ENCODE peak calls at places on chromosomes 11 and 22, in eight cellular contexts. One of them, this sample, is unnamed.

GRCh38 chr22:42844756-42845155 is 12.3 kb downstream of the ARFGAP3 start:
- DNase-seq in NCI-H1092 treated with DMSO at 0.1 percent for 48 hours: no peak
- DNase-seq in HCEC 1CT: peak
- DNase-seq in activated T-helper 1 cell treated with anti-CD3 and anti-CD28 coated beads, Interleukin-2, amount 50 U/mL, for 16 hours: no peak
- DNase-seq in GM12865: no peak
- DNase-seq in activated B cell treated with CpG ODN at 0.5 μM for 24 hours: no peak
- DNase-seq in NCI-H774: no peak
- DNase-seq in fibroblast of lung: peak
- DNase-seq in this sample: no peak

GRCh38 chr11:115848080-115848479 is 343.9 kb upstream of the CADM1 start:
- DNase-seq in NCI-H1092 treated with DMSO at 0.1 percent for 48 hours: no peak
- DNase-seq in HCEC 1CT: no peak
- DNase-seq in activated T-helper 1 cell treated with anti-CD3 and anti-CD28 coated beads, Interleukin-2, amount 50 U/mL, for 16 hours: no peak
- DNase-seq in GM12865: no peak
- DNase-seq in activated B cell treated with CpG ODN at 0.5 μM for 24 hours: no peak
- DNase-seq in NCI-H774: no peak
- DNase-seq in fibroblast of lung: no peak
- DNase-seq in this sample: no peak

GRCh38 chr11:64141081-64141783 is 24.7 kb downstream of the MACROD1 start:
- DNase-seq in NCI-H1092 treated with DMSO at 0.1 percent for 48 hours: peak
- DNase-seq in HCEC 1CT: no peak
- DNase-seq in activated T-helper 1 cell treated with anti-CD3 and anti-CD28 coated beads, Interleukin-2, amount 50 U/mL, for 16 hours: no peak
- DNase-seq in GM12865: no peak
- DNase-seq in activated B cell treated with CpG ODN at 0.5 μM for 24 hours: no peak
- DNase-seq in NCI-H774: no peak
- DNase-seq in fibroblast of lung: no peak
- DNase-seq in this sample: no peak

GRCh38 chr11:77747381-77747969 is 73.0 kb downstream of the RSF1 start:
- DNase-seq in NCI-H1092 treated with DMSO at 0.1 percent for 48 hours: no peak
- DNase-seq in HCEC 1CT: no peak
- DNase-seq in activated T-helper 1 cell treated with anti-CD3 and anti-CD28 coated beads, Interleukin-2, amount 50 U/mL, for 16 hours: no peak
- DNase-seq in GM12865: no peak
- DNase-seq in activated B cell treated with CpG ODN at 0.5 μM for 24 hours: no peak
- DNase-seq in NCI-H774: no peak
- DNase-seq in fibroblast of lung: peak
- DNase-seq in this sample: no peak

GRCh38 chr22:17807086-17807485 is 32.8 kb upstream of the BID start:
- DNase-seq in NCI-H1092 treated with DMSO at 0.1 percent for 48 hours: no peak
- DNase-seq in HCEC 1CT: no peak
- DNase-seq in activated T-helper 1 cell treated with anti-CD3 and anti-CD28 coated beads, Interleukin-2, amount 50 U/mL, for 16 hours: no peak
- DNase-seq in GM12865: no peak
- DNase-seq in activated B cell treated with CpG ODN at 0.5 μM for 24 hours: no peak
- DNase-seq in NCI-H774: no peak
- DNase-seq in fibroblast of lung: no peak
- DNase-seq in this sample: no peak

GRCh38 chr22:19880786-19881569 is 26.3 kb upstream of the GNB1L start:
- DNase-seq in NCI-H1092 treated with DMSO at 0.1 percent for 48 hours: no peak
- DNase-seq in HCEC 1CT: peak
- DNase-seq in activated T-helper 1 cell treated with anti-CD3 and anti-CD28 coated beads, Interleukin-2, amount 50 U/mL, for 16 hours: peak
- DNase-seq in GM12865: no peak
- DNase-seq in activated B cell treated with CpG ODN at 0.5 μM for 24 hours: no peak
- DNase-seq in NCI-H774: no peak
- DNase-seq in fibroblast of lung: peak
- DNase-seq in this sample: no peak

GRCh38 chr11:41522899-41523672 is 63.6 kb upstream of the LRRC4C start:
- DNase-seq in NCI-H1092 treated with DMSO at 0.1 percent for 48 hours: no peak
- DNase-seq in HCEC 1CT: no peak
- DNase-seq in activated T-helper 1 cell treated with anti-CD3 and anti-CD28 coated beads, Interleukin-2, amount 50 U/mL, for 16 hours: no peak
- DNase-seq in GM12865: no peak
- DNase-seq in activated B cell treated with CpG ODN at 0.5 μM for 24 hours: no peak
- DNase-seq in NCI-H774: no peak
- DNase-seq in fibroblast of lung: no peak
- DNase-seq in this sample: no peak

GRCh38 chr22:48357961-48358360 is 1469.7 kb downstream of the BRD1 start:
- DNase-seq in NCI-H1092 treated with DMSO at 0.1 percent for 48 hours: no peak
- DNase-seq in HCEC 1CT: no peak
- DNase-seq in activated T-helper 1 cell treated with anti-CD3 and anti-CD28 coated beads, Interleukin-2, amount 50 U/mL, for 16 hours: no peak
- DNase-seq in GM12865: no peak
- DNase-seq in activated B cell treated with CpG ODN at 0.5 μM for 24 hours: no peak
- DNase-seq in NCI-H774: no peak
- DNase-seq in fibroblast of lung: no peak
- DNase-seq in this sample: no peak

GRCh38 chr22:45526768-45527360 is 24.2 kb downstream of the FBLN1 start:
- DNase-seq in NCI-H1092 treated with DMSO at 0.1 percent for 48 hours: no peak
- DNase-seq in HCEC 1CT: no peak
- DNase-seq in activated T-helper 1 cell treated with anti-CD3 and anti-CD28 coated beads, Interleukin-2, amount 50 U/mL, for 16 hours: no peak
- DNase-seq in GM12865: no peak
- DNase-seq in activated B cell treated with CpG ODN at 0.5 μM for 24 hours: no peak
- DNase-seq in NCI-H774: no peak
- DNase-seq in fibroblast of lung: peak
- DNase-seq in this sample: no peak

GRCh38 chr11:85444479-85444878 is 182.7 kb downstream of the DLG2 start:
- DNase-seq in NCI-H1092 treated with DMSO at 0.1 percent for 48 hours: no peak
- DNase-seq in HCEC 1CT: no peak
- DNase-seq in activated T-helper 1 cell treated with anti-CD3 and anti-CD28 coated beads, Interleukin-2, amount 50 U/mL, for 16 hours: no peak
- DNase-seq in GM12865: no peak
- DNase-seq in activated B cell treated with CpG ODN at 0.5 μM for 24 hours: no peak
- DNase-seq in NCI-H774: no peak
- DNase-seq in fibroblast of lung: no peak
- DNase-seq in this sample: no peak

GRCh38 chr11:122229611-122230386 is 113.8 kb upstream of the BLID start:
- DNase-seq in NCI-H1092 treated with DMSO at 0.1 percent for 48 hours: no peak
- DNase-seq in HCEC 1CT: no peak
- DNase-seq in activated T-helper 1 cell treated with anti-CD3 and anti-CD28 coated beads, Interleukin-2, amount 50 U/mL, for 16 hours: no peak
- DNase-seq in GM12865: no peak
- DNase-seq in activated B cell treated with CpG ODN at 0.5 μM for 24 hours: no peak
- DNase-seq in NCI-H774: peak
- DNase-seq in fibroblast of lung: no peak
- DNase-seq in this sample: no peak

GRCh38 chr22:44085743-44086741 is 61.9 kb downstream of the PARVB start:
- DNase-seq in NCI-H1092 treated with DMSO at 0.1 percent for 48 hours: peak
- DNase-seq in HCEC 1CT: peak
- DNase-seq in activated T-helper 1 cell treated with anti-CD3 and anti-CD28 coated beads, Interleukin-2, amount 50 U/mL, for 16 hours: no peak
- DNase-seq in GM12865: peak
- DNase-seq in activated B cell treated with CpG ODN at 0.5 μM for 24 hours: peak
- DNase-seq in NCI-H774: peak
- DNase-seq in fibroblast of lung: peak
- DNase-seq in this sample: no peak

GRCh38 chr11:126700773-126701554 is 299.6 kb downstream of the KIRREL3 start:
- DNase-seq in NCI-H1092 treated with DMSO at 0.1 percent for 48 hours: no peak
- DNase-seq in HCEC 1CT: no peak
- DNase-seq in activated T-helper 1 cell treated with anti-CD3 and anti-CD28 coated beads, Interleukin-2, amount 50 U/mL, for 16 hours: no peak
- DNase-seq in GM12865: peak
- DNase-seq in activated B cell treated with CpG ODN at 0.5 μM for 24 hours: no peak
- DNase-seq in NCI-H774: no peak
- DNase-seq in fibroblast of lung: no peak
- DNase-seq in this sample: no peak

GRCh38 chr11:62125881-62126280 is 2.1 kb downstream of the INCENP start:
- DNase-seq in NCI-H1092 treated with DMSO at 0.1 percent for 48 hours: no peak
- DNase-seq in HCEC 1CT: no peak
- DNase-seq in activated T-helper 1 cell treated with anti-CD3 and anti-CD28 coated beads, Interleukin-2, amount 50 U/mL, for 16 hours: no peak
- DNase-seq in GM12865: no peak
- DNase-seq in activated B cell treated with CpG ODN at 0.5 μM for 24 hours: no peak
- DNase-seq in NCI-H774: no peak
- DNase-seq in fibroblast of lung: no peak
- DNase-seq in this sample: no peak

GRCh38 chr11:77854838-77855237 is 33.9 kb downstream of the AAMDC start:
- DNase-seq in NCI-H1092 treated with DMSO at 0.1 percent for 48 hours: no peak
- DNase-seq in HCEC 1CT: no peak
- DNase-seq in activated T-helper 1 cell treated with anti-CD3 and anti-CD28 coated beads, Interleukin-2, amount 50 U/mL, for 16 hours: no peak
- DNase-seq in GM12865: no peak
- DNase-seq in activated B cell treated with CpG ODN at 0.5 μM for 24 hours: no peak
- DNase-seq in NCI-H774: no peak
- DNase-seq in fibroblast of lung: no peak
- DNase-seq in this sample: no peak

GRCh38 chr11:91295591-91295990 is 929.0 kb upstream of the FAT3 start:
- DNase-seq in NCI-H1092 treated with DMSO at 0.1 percent for 48 hours: no peak
- DNase-seq in HCEC 1CT: no peak
- DNase-seq in activated T-helper 1 cell treated with anti-CD3 and anti-CD28 coated beads, Interleukin-2, amount 50 U/mL, for 16 hours: no peak
- DNase-seq in GM12865: peak
- DNase-seq in activated B cell treated with CpG ODN at 0.5 μM for 24 hours: no peak
- DNase-seq in NCI-H774: no peak
- DNase-seq in fibroblast of lung: peak
- DNase-seq in this sample: no peak

GRCh38 chr11:64081663-64082442 is 46.1 kb downstream of the FLRT1 start:
- DNase-seq in NCI-H1092 treated with DMSO at 0.1 percent for 48 hours: peak
- DNase-seq in HCEC 1CT: no peak
- DNase-seq in activated T-helper 1 cell treated with anti-CD3 and anti-CD28 coated beads, Interleukin-2, amount 50 U/mL, for 16 hours: no peak
- DNase-seq in GM12865: no peak
- DNase-seq in activated B cell treated with CpG ODN at 0.5 μM for 24 hours: no peak
- DNase-seq in NCI-H774: peak
- DNase-seq in fibroblast of lung: no peak
- DNase-seq in this sample: no peak

GRCh38 chr11:113989916-113990315 is 15.0 kb downstream of the HTR3A start:
- DNase-seq in NCI-H1092 treated with DMSO at 0.1 percent for 48 hours: no peak
- DNase-seq in HCEC 1CT: no peak
- DNase-seq in activated T-helper 1 cell treated with anti-CD3 and anti-CD28 coated beads, Interleukin-2, amount 50 U/mL, for 16 hours: no peak
- DNase-seq in GM12865: no peak
- DNase-seq in activated B cell treated with CpG ODN at 0.5 μM for 24 hours: no peak
- DNase-seq in NCI-H774: no peak
- DNase-seq in fibroblast of lung: no peak
- DNase-seq in this sample: no peak

GRCh38 chr11:11984563-11984962 is 23.9 kb downstream of the DKK3 start:
- DNase-seq in NCI-H1092 treated with DMSO at 0.1 percent for 48 hours: no peak
- DNase-seq in HCEC 1CT: no peak
- DNase-seq in activated T-helper 1 cell treated with anti-CD3 and anti-CD28 coated beads, Interleukin-2, amount 50 U/mL, for 16 hours: no peak
- DNase-seq in GM12865: no peak
- DNase-seq in activated B cell treated with CpG ODN at 0.5 μM for 24 hours: no peak
- DNase-seq in NCI-H774: no peak
- DNase-seq in fibroblast of lung: no peak
- DNase-seq in this sample: no peak

GRCh38 chr11:100719809-100720221 is 32.7 kb downstream of the ARHGAP42 start:
- DNase-seq in NCI-H1092 treated with DMSO at 0.1 percent for 48 hours: peak
- DNase-seq in HCEC 1CT: peak
- DNase-seq in activated T-helper 1 cell treated with anti-CD3 and anti-CD28 coated beads, Interleukin-2, amount 50 U/mL, for 16 hours: no peak
- DNase-seq in GM12865: no peak
- DNase-seq in activated B cell treated with CpG ODN at 0.5 μM for 24 hours: no peak
- DNase-seq in NCI-H774: peak
- DNase-seq in fibroblast of lung: peak
- DNase-seq in this sample: no peak

GRCh38 chr11:67301313-67301921 is 1.9 kb upstream of the SSH3 start:
- DNase-seq in NCI-H1092 treated with DMSO at 0.1 percent for 48 hours: no peak
- DNase-seq in HCEC 1CT: no peak
- DNase-seq in activated T-helper 1 cell treated with anti-CD3 and anti-CD28 coated beads, Interleukin-2, amount 50 U/mL, for 16 hours: no peak
- DNase-seq in GM12865: no peak
- DNase-seq in activated B cell treated with CpG ODN at 0.5 μM for 24 hours: peak
- DNase-seq in NCI-H774: no peak
- DNase-seq in fibroblast of lung: no peak
- DNase-seq in this sample: no peak

GRCh38 chr11:607020-607780 is 8.6 kb downstream of the IRF7 start:
- DNase-seq in NCI-H1092 treated with DMSO at 0.1 percent for 48 hours: no peak
- DNase-seq in HCEC 1CT: no peak
- DNase-seq in activated T-helper 1 cell treated with anti-CD3 and anti-CD28 coated beads, Interleukin-2, amount 50 U/mL, for 16 hours: no peak
- DNase-seq in GM12865: no peak
- DNase-seq in activated B cell treated with CpG ODN at 0.5 μM for 24 hours: no peak
- DNase-seq in NCI-H774: no peak
- DNase-seq in fibroblast of lung: no peak
- DNase-seq in this sample: no peak

GRCh38 chr11:74144592-74144991 is 26.2 kb downstream of the C2CD3 start:
- DNase-seq in NCI-H1092 treated with DMSO at 0.1 percent for 48 hours: no peak
- DNase-seq in HCEC 1CT: no peak
- DNase-seq in activated T-helper 1 cell treated with anti-CD3 and anti-CD28 coated beads, Interleukin-2, amount 50 U/mL, for 16 hours: no peak
- DNase-seq in GM12865: no peak
- DNase-seq in activated B cell treated with CpG ODN at 0.5 μM for 24 hours: no peak
- DNase-seq in NCI-H774: no peak
- DNase-seq in fibroblast of lung: no peak
- DNase-seq in this sample: no peak

GRCh38 chr11:72228229-72228843 is 3.8 kb downstream of the INPPL1 start:
- DNase-seq in NCI-H1092 treated with DMSO at 0.1 percent for 48 hours: peak
- DNase-seq in HCEC 1CT: no peak
- DNase-seq in activated T-helper 1 cell treated with anti-CD3 and anti-CD28 coated beads, Interleukin-2, amount 50 U/mL, for 16 hours: no peak
- DNase-seq in GM12865: no peak
- DNase-seq in activated B cell treated with CpG ODN at 0.5 μM for 24 hours: no peak
- DNase-seq in NCI-H774: no peak
- DNase-seq in fibroblast of lung: no peak
- DNase-seq in this sample: no peak

GRCh38 chr11:22554221-22554620 is 71.4 kb downstream of the FANCF start:
- DNase-seq in NCI-H1092 treated with DMSO at 0.1 percent for 48 hours: no peak
- DNase-seq in HCEC 1CT: no peak
- DNase-seq in activated T-helper 1 cell treated with anti-CD3 and anti-CD28 coated beads, Interleukin-2, amount 50 U/mL, for 16 hours: no peak
- DNase-seq in GM12865: peak
- DNase-seq in activated B cell treated with CpG ODN at 0.5 μM for 24 hours: no peak
- DNase-seq in NCI-H774: no peak
- DNase-seq in fibroblast of lung: no peak
- DNase-seq in this sample: no peak

GRCh38 chr22:48711669-48712068 is 1116.0 kb downstream of the BRD1 start:
- DNase-seq in NCI-H1092 treated with DMSO at 0.1 percent for 48 hours: no peak
- DNase-seq in HCEC 1CT: no peak
- DNase-seq in activated T-helper 1 cell treated with anti-CD3 and anti-CD28 coated beads, Interleukin-2, amount 50 U/mL, for 16 hours: no peak
- DNase-seq in GM12865: no peak
- DNase-seq in activated B cell treated with CpG ODN at 0.5 μM for 24 hours: no peak
- DNase-seq in NCI-H774: no peak
- DNase-seq in fibroblast of lung: no peak
- DNase-seq in this sample: no peak

GRCh38 chr22:20422271-20422958 is 15.2 kb downstream of the SCARF2 start:
- DNase-seq in NCI-H1092 treated with DMSO at 0.1 percent for 48 hours: no peak
- DNase-seq in HCEC 1CT: no peak
- DNase-seq in activated T-helper 1 cell treated with anti-CD3 and anti-CD28 coated beads, Interleukin-2, amount 50 U/mL, for 16 hours: no peak
- DNase-seq in GM12865: no peak
- DNase-seq in activated B cell treated with CpG ODN at 0.5 μM for 24 hours: no peak
- DNase-seq in NCI-H774: no peak
- DNase-seq in fibroblast of lung: no peak
- DNase-seq in this sample: no peak

GRCh38 chr22:23055448-23056179 is 14.7 kb upstream of the GNAZ start:
- DNase-seq in NCI-H1092 treated with DMSO at 0.1 percent for 48 hours: no peak
- DNase-seq in HCEC 1CT: no peak
- DNase-seq in activated T-helper 1 cell treated with anti-CD3 and anti-CD28 coated beads, Interleukin-2, amount 50 U/mL, for 16 hours: no peak
- DNase-seq in GM12865: no peak
- DNase-seq in activated B cell treated with CpG ODN at 0.5 μM for 24 hours: peak
- DNase-seq in NCI-H774: no peak
- DNase-seq in fibroblast of lung: no peak
- DNase-seq in this sample: no peak

GRCh38 chr11:133950874-133951483 is 5.8 kb downstream of the IGSF9B start:
- DNase-seq in NCI-H1092 treated with DMSO at 0.1 percent for 48 hours: no peak
- DNase-seq in HCEC 1CT: no peak
- DNase-seq in activated T-helper 1 cell treated with anti-CD3 and anti-CD28 coated beads, Interleukin-2, amount 50 U/mL, for 16 hours: no peak
- DNase-seq in GM12865: no peak
- DNase-seq in activated B cell treated with CpG ODN at 0.5 μM for 24 hours: no peak
- DNase-seq in NCI-H774: no peak
- DNase-seq in fibroblast of lung: no peak
- DNase-seq in this sample: no peak

GRCh38 chr11:126158054-126158791 is 53.2 kb downstream of the RPUSD4 start:
- DNase-seq in NCI-H1092 treated with DMSO at 0.1 percent for 48 hours: no peak
- DNase-seq in HCEC 1CT: no peak
- DNase-seq in activated T-helper 1 cell treated with anti-CD3 and anti-CD28 coated beads, Interleukin-2, amount 50 U/mL, for 16 hours: no peak
- DNase-seq in GM12865: no peak
- DNase-seq in activated B cell treated with CpG ODN at 0.5 μM for 24 hours: no peak
- DNase-seq in NCI-H774: no peak
- DNase-seq in fibroblast of lung: peak
- DNase-seq in this sample: no peak